ENCODE peak calls at places on chromosomes 5 and 9, in five cellular contexts. U, B, L, N and K are unnamed samples.

GRCh38 chr9:124349675-124350484 is 65.4 kb downstream of the PSMB7 start:
- DNase-seq in L (no peak), B (no peak), U (no peak), N (peak; percentile 55), K (no peak)

GRCh38 chr5:27906481-27906880 is 868.1 kb upstream of the CDH9 start:
- DNase-seq in L (no peak), N (no peak), U (no peak), B (no peak), K (no peak)

GRCh38 chr5:137199966-137200365 is 299.2 kb downstream of the SPOCK1 start:
- DNase-seq in L (peak; percentile 2), B (peak; percentile 81), U (no peak), N (no peak), K (no peak)

GRCh38 chr5:92435781-92436180 is 1052.7 kb upstream of the ARRDC3 start:
- DNase-seq in L (no peak), N (peak; percentile 45), B (no peak), U (no peak), K (no peak)

GRCh38 chr5:52794519-52794918 is 6.8 kb downstream of the ITGA1 start:
- DNase-seq in U (no peak), L (no peak), N (no peak), B (peak; percentile 67), K (no peak)

GRCh38 chr9:23088932-23089364 is 642.3 kb downstream of the DMRTA1 start:
- DNase-seq in U (no peak), N (peak; percentile 57), B (no peak), L (no peak), K (no peak)

GRCh38 chr9:3367185-3367584 is 158.6 kb downstream of the RFX3 start:
- DNase-seq in B (no peak), N (no peak), L (no peak), U (no peak), K (no peak)

GRCh38 chr9:93894691-93895079 is 60.5 kb downstream of the BARX1 start:
- DNase-seq in U (no peak), B (no peak), N (peak; percentile 42), L (no peak), K (no peak)

GRCh38 chr5:108382784-108383358 is 973 bp upstream of the FBXL17 start:
- DNase-seq in B (peak; percentile 37), U (no peak), N (no peak), L (no peak), K (no peak)

GRCh38 chr5:115439042-115439441 is 105.5 kb downstream of the FEM1C start:
- DNase-seq in U (no peak), N (no peak), B (peak; percentile 50), L (no peak), K (no peak)

GRCh38 chr5:117833666-117834065 is 1154.7 kb downstream of the DTWD2 start:
- DNase-seq in B (no peak), L (no peak), N (no peak), U (no peak), K (no peak)

GRCh38 chr5:125180222-125180621 is 433.8 kb upstream of the ZNF608 start:
- DNase-seq in L (peak; percentile 16), N (no peak), U (no peak), B (peak; percentile 38), K (no peak)

GRCh38 chr5:157487358-157487757 is 27.3 kb downstream of the NIPAL4 start:
- DNase-seq in N (no peak), B (no peak), L (no peak), U (no peak), K (no peak)

GRCh38 chr5:88142801-88143692 is 125.6 kb downstream of the TMEM161B start:
- DNase-seq in B (peak; percentile 23), U (no peak), N (no peak), L (no peak), K (no peak)

GRCh38 chr5:179259731-179260323 is 85.4 kb downstream of the ADAMTS2 start:
- DNase-seq in B (no peak), N (peak; percentile 28), U (no peak), L (no peak), K (no peak)

GRCh38 chr9:31359071-31359470 is 1025.4 kb upstream of the ACO1 start:
- DNase-seq in L (no peak), U (no peak), B (no peak), N (no peak), K (no peak)

GRCh38 chr5:138468966-138469539 is 3.8 kb downstream of the EGR1 start:
- DNase-seq in N (no peak), B (no peak), U (no peak), L (no peak), K (peak; percentile 67)

GRCh38 chr9:75200892-75201470 is 112.7 kb downstream of the OSTF1 start:
- DNase-seq in U (no peak), B (peak; percentile 56), N (no peak), L (peak; percentile 25), K (no peak)

GRCh38 chr5:167970002-167970401 is 321.4 kb upstream of the WWC1 start:
- DNase-seq in L (no peak), U (no peak), N (no peak), B (peak; percentile 66), K (no peak)

GRCh38 chr5:36334315-36334714 is 32.6 kb upstream of the RANBP3L start:
- DNase-seq in N (no peak), L (no peak), U (no peak), B (no peak), K (no peak)

GRCh38 chr5:171838066-171838465 is 52.4 kb downstream of the SMIM23 start:
- DNase-seq in U (no peak), N (no peak), L (no peak), B (no peak), K (no peak)

GRCh38 chr5:73957397-73958001 is 331.5 kb downstream of the ARHGEF28 start:
- DNase-seq in L (peak; percentile 65), N (no peak), U (no peak), B (peak; percentile 62), K (no peak)

GRCh38 chr5:14258840-14259239 is 115.7 kb downstream of the TRIO start:
- DNase-seq in N (no peak), U (no peak), L (no peak), B (no peak), K (no peak)

GRCh38 chr5:151631941-151632340 is 40.8 kb upstream of the FAT2 start:
- DNase-seq in B (no peak), L (no peak), N (no peak), U (no peak), K (no peak)

GRCh38 chr5:141330299-141331080 is at the start of gene PCDHGA1:
- DNase-seq in B (peak; percentile 64), L (peak; percentile 66), U (no peak), N (no peak), K (no peak)

GRCh38 chr9:108836771-108837170 is 19.0 kb downstream of the ACTL7B start:
- DNase-seq in N (no peak), U (no peak), L (no peak), B (peak; percentile 24), K (no peak)

GRCh38 chr5:158921441-158922262 is 178.1 kb downstream of the EBF1 start:
- DNase-seq in B (peak; percentile 38), N (no peak), L (no peak), U (no peak), K (no peak)

GRCh38 chr5:38551020-38552017 is 5.1 kb downstream of the LIFR start:
- DNase-seq in U (no peak), L (peak; percentile 54), B (peak; percentile 78), N (no peak), K (peak; percentile 27)

GRCh38 chr5:171820561-171820960 is 34.9 kb downstream of the SMIM23 start:
- DNase-seq in L (no peak), N (no peak), U (no peak), B (no peak), K (no peak)

DNA sequence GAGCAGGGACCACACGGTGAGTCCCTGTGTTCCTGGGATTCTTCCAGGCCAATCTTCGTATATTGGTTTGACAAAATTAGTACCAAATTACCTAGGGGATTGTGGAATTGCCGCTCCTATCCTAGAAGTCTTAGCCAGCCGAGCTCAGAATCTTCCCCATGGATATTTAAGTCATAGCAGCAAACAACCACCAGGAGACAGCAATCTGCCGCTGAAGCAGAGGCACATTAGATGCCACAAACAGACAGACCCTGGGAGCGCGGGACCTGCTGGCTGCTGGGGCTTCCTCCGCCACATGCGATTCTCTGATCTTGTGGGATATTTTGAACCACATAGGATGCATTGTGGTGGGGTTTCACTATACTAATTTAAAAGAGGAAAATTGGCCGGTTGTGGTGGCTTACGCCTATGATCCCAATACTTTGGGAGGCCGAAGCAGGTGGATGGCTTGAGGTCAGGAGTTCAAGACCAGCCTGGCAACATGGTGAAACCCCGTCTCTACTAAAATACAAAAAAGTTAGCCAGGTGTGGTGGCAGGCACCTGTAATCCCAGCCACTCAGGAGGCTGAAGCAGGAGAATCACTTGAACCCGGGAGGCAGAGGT is 31.7 kb upstream of the ZBTB43 start:
- DNase-seq in N (no peak), L (no peak), B (peak; percentile 27), U (no peak), K (no peak)
- TF ChIP-seq CTCF in N (peak; percentile 27), L (peak; percentile 75), B (peak; percentile 61), U (peak; percentile 52), K (peak; percentile 65)

GRCh38 chr5:155870636-155871035 is 456.3 kb upstream of the SGCD start:
- DNase-seq in U (no peak), B (no peak), N (no peak), L (no peak), K (no peak)
- TF ChIP-seq CTCF in U (no peak), B (no peak), N (no peak), L (no peak), K (no peak)

GRCh38 chr9:134225816-134226215 is 61.5 kb upstream of the RNU6ATAC start:
- DNase-seq in U (no peak), B (no peak), L (no peak), N (peak; percentile 59), K (no peak)

GRCh38 chr9:134225186-134225585 is 60.8 kb upstream of the RNU6ATAC start:
- DNase-seq in N (peak; percentile 55), L (no peak), B (no peak), U (no peak), K (no peak)

GRCh38 chr9:134224827-134225154 is 60.4 kb upstream of the RNU6ATAC start:
- DNase-seq in U (no peak), B (no peak), N (no peak), L (no peak), K (no peak)

GRCh38 chr9:134227451-134228411 is 63.4 kb upstream of the RNU6ATAC start:
- DNase-seq in L (no peak), B (no peak), U (no peak), N (peak; percentile 46), K (no peak)

GRCh38 chr9:134226221-134226930 is 62.0 kb upstream of the RNU6ATAC start:
- DNase-seq in N (peak; percentile 90), U (peak; percentile 5), L (no peak), B (peak; percentile 22), K (peak; percentile 44)
- TF ChIP-seq CTCF in N (no peak), U (no peak), L (no peak), B (no peak), K (no peak)

GRCh38 chr5:147930759-147931158 is 24.4 kb upstream of the C5orf46 start:
- DNase-seq in N (no peak), L (no peak), B (no peak), U (no peak), K (no peak)

GRCh38 chr5:147939431-147940114 is 33.2 kb upstream of the C5orf46 start:
- DNase-seq in U (no peak), L (no peak), N (no peak), B (no peak), K (no peak)

GRCh38 chr5:147935032-147935431 is 28.7 kb upstream of the C5orf46 start:
- DNase-seq in L (peak; percentile 59), N (no peak), B (peak; percentile 81), U (no peak), K (no peak)
- TF ChIP-seq CTCF in L (peak; percentile 39), N (peak; percentile 8), B (peak; percentile 52), U (peak; percentile 24), K (peak; percentile 41)